ENCODE peak calls at places on chromosomes 2 and 18, in seven cellular contexts. Z is ELF-1; N is HEK293T; K is pons; E is activated T-cell treated with anti-CD3 and anti-CD28 coated beads for 24 hours; D is epithelial cell of prostate; Q is stimulated activated CD8-positive, alpha-beta memory T cell treated with anti-CD3 and anti-CD28 coated beads, Interleukin-4, amount 100 ng/mL, for 4 hours. L is an unnamed sample.

GRCh38 chr2:124804014-124804940 is 779.2 kb downstream of the CNTNAP5 start:
- DNase-seq in Z (peak; percentile 17), K (peak; percentile 71), Q (no peak), N (peak; percentile 40), E (no peak), D (no peak), L (peak; percentile 54)

GRCh38 chr18:6737833-6738232 is 8.3 kb downstream of the ARHGAP28 start:
- DNase-seq in Z (no peak), Q (no peak), N (no peak), D (no peak), K (no peak), E (no peak), L (no peak)

GRCh38 chr18:6747646-6748045 is 18.1 kb downstream of the ARHGAP28 start:
- DNase-seq in K (no peak), E (no peak), Q (no peak), D (peak; percentile 80), Z (no peak), N (no peak), L (no peak)

GRCh38 chr18:54928236-54928635 is 31.0 kb downstream of the CCDC68 start:
- DNase-seq in E (no peak), D (no peak), N (no peak), K (no peak), Q (no peak), Z (no peak), L (no peak)

GRCh38 chr2:631741-632140 is 45.5 kb downstream of the TMEM18 start:
- DNase-seq in K (no peak), Q (no peak), D (no peak), N (no peak), E (no peak), Z (no peak), L (no peak)

GRCh38 chr2:220891405-220891804 is 680.7 kb downstream of the EPHA4 start:
- DNase-seq in Q (no peak), N (peak; percentile 60), K (no peak), D (peak; percentile 61), Z (peak; percentile 32), E (no peak), L (no peak)

GRCh38 chr18:61690418-61691138 is 202.2 kb downstream of the RNF152 start:
- DNase-seq in D (no peak), Z (no peak), N (no peak), K (no peak), E (no peak), Q (no peak), L (no peak)

GRCh38 chr2:34012728-34013302 is 413.7 kb upstream of the FAM98A start:
- DNase-seq in E (peak; percentile 0), N (peak; percentile 55), Q (no peak), D (peak; percentile 14), K (peak; percentile 93), Z (peak; percentile 79), L (peak; percentile 90)

GRCh38 chr2:46943881-46944798 is 28.5 kb upstream of the MCFD2 start:
- DNase-seq in E (peak; percentile 65), Z (no peak), K (no peak), D (no peak), Q (peak; percentile 26), N (no peak), L (no peak)

GRCh38 chr2:46802665-46803550 is 112.7 kb downstream of the MCFD2 start:
- DNase-seq in N (no peak), Q (no peak), E (no peak), Z (no peak), K (no peak), D (no peak), L (no peak)

GRCh38 chr2:100730290-100730868 is 89.6 kb upstream of the NPAS2 start:
- DNase-seq in Z (peak; percentile 76), Q (no peak), D (no peak), E (peak; percentile 13), N (peak; percentile 27), K (no peak), L (no peak)